ENCODE peak calls at places on chromosome 5, in four cellular contexts. G, P, L and T are unnamed samples. For H3K36me3 and H3K4me1, the result is how much of the 10 kb centered on the place peaks cover.

GRCh38 chr5:4246447-4246846 is 650.8 kb downstream of the IRX1 start:
- DNase-seq in L (no peak), G (no peak), P (no peak), T (no peak)

GRCh38 chr5:124748687-124749594 is 2.5 kb upstream of the ZNF608 start:
- DNase-seq in P (peak), L (no peak), G (no peak), T (peak)

GRCh38 chr5:6190838-6191237 is 187.5 kb downstream of the MED10 start:
- DNase-seq in P (no peak), G (no peak), L (no peak), T (no peak)

GRCh38 chr5:66741394-66741793 is 145.2 kb downstream of the MAST4 start:
- DNase-seq in G (no peak), L (no peak), P (no peak), T (no peak)

GRCh38 chr5:64180661-64181343 is 15.2 kb downstream of the RNF180 start:
- DNase-seq in L (no peak), P (no peak), G (no peak), T (no peak)

GRCh38 chr5:60209146-60209840 is 315.8 kb upstream of the PDE4D start:
- DNase-seq in P (no peak), L (no peak), G (no peak), T (no peak)

GRCh38 chr5:38755171-38755570 is 90.6 kb upstream of the OSMR start:
- DNase-seq in G (no peak), P (no peak), L (no peak), T (no peak)

GRCh38 chr5:111384220-111384619 is 128.1 kb downstream of the STARD4 start:
- DNase-seq in G (no peak), L (no peak), P (no peak), T (no peak)

GRCh38 chr5:25716680-25717079 is 1071.9 kb upstream of the CDH10 start:
- DNase-seq in P (no peak), G (no peak), L (no peak), T (no peak)

GRCh38 chr5:148776780-148777179 is 49.6 kb upstream of the ADRB2 start:
- DNase-seq in P (no peak), G (no peak), L (no peak), T (no peak)

GRCh38 chr5:1298067-1298551 is 3.2 kb upstream of the TERT start:
- DNase-seq in L (no peak), P (no peak), G (no peak), T (peak)

GRCh38 chr5:64746446-64746845 is 22.0 kb downstream of the SREK1IP1 start:
- DNase-seq in L (no peak), P (no peak), G (no peak), T (no peak)

GRCh38 chr5:120108586-120109254 is 355.4 kb upstream of the PRR16 start:
- DNase-seq in P (no peak), L (no peak), G (no peak), T (no peak)

GRCh38 chr5:96601811-96602244 is 60.3 kb upstream of the CAST start:
- DNase-seq in L (peak), P (no peak), G (no peak), T (no peak)

GRCh38 chr5:172413601-172414000 is 40.7 kb downstream of the SH3PXD2B start:
- DNase-seq in P (no peak), G (no peak), L (no peak), T (no peak)

GRCh38 chr5:122129332-122129731 is at the start of gene ZNF474:
- DNase-seq in G (no peak), L (no peak), P (no peak), T (no peak)

GRCh38 chr5:120873083-120873482 is 409.0 kb downstream of the PRR16 start:
- DNase-seq in L (no peak), P (no peak), G (no peak), T (no peak)

GRCh38 chr5:127909078-127909477 is 174.5 kb upstream of the SLC12A2 start:
- DNase-seq in P (no peak), G (no peak), L (no peak), T (no peak)

GRCh38 chr5:179344301-179345178 is 721 bp downstream of the ADAMTS2 start:
- DNase-seq in L (no peak), P (no peak), G (peak), T (no peak)

GRCh38 chr5:170278611-170279500 is 18.7 kb downstream of the LCP2 start:
- DNase-seq in P (peak), G (peak), L (peak), T (no peak)

GRCh38 chr5:1130218-1130946 is 18.5 kb upstream of the SLC12A7 start:
- DNase-seq in L (no peak), P (no peak), G (no peak), T (no peak)

GRCh38 chr5:180303226-180304015 is 11.5 kb upstream of the MAPK9 start:
- DNase-seq in L (no peak), G (no peak), P (no peak), T (no peak)

GRCh38 chr5:89695371-89695770 is 714.2 kb downstream of the CETN3 start:
- DNase-seq in P (no peak), G (no peak), L (no peak), T (no peak)

GRCh38 chr5:1125030-1125357 is 13.1 kb upstream of the SLC12A7 start:
- DNase-seq in L (no peak), G (no peak), P (peak), T (no peak)

DNA sequence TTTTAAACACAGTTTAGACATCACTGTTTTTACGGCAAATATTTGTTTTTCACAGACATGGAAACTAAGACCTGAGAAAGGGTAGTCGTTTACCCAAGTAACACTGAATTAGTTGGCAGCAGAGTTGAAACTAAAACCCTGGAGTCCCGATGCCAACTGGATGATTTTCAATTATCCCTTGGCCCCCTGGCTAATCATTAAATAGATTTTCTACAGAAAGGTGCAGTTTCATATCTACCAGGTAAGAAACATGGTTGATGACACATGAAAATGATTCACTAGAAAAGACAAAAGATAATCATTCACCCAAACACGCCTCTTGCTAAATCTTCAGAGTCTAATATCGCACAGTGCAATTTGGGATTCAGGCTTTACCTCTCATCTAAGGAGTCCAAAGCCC is 136.9 kb downstream of the SEMA5A start:
- DNase-seq in L (no peak), P (no peak), G (no peak), T (no peak)
- H3K36me3 ChIP-seq in L (under half), P (under half), G (under half), T (under half)

DNA sequence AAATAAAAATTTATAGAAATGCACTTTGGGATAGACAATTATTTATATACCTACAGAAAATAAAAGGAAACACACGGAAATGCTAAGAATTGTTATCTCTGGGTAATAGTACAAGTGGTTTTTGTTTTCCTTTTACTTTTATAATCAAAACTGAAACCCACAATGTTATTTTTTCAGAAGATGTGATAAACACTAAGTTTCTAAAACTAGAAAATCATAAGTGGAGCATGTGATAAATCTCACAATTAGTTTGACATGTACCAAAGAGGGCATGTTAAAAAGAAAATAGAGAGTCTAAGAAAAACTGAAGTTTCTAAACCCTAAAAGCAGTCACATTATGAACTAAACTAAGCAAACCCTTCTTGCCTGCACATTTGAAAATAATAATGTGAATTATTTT is 61.1 kb downstream of the OXCT1 start:
- DNase-seq in P (no peak), G (no peak), L (no peak), T (no peak)
- H3K4me1 ChIP-seq in P (under half), G (under half), L (under half), T (under half)

GRCh38 chr5:32353420-32353819 is 40.7 kb upstream of the MTMR12 start:
- DNase-seq in P (no peak), L (no peak), G (no peak), T (no peak)

GRCh38 chr5:32346869-32347268 is 34.1 kb upstream of the MTMR12 start:
- DNase-seq in P (no peak), G (no peak), L (no peak), T (no peak)

GRCh38 chr5:32357678-32358077 is 44.9 kb upstream of the MTMR12 start:
- DNase-seq in G (no peak), P (no peak), L (no peak), T (no peak)

GRCh38 chr5:32355694-32356093 is 43.0 kb upstream of the MTMR12 start:
- DNase-seq in P (no peak), L (no peak), G (no peak), T (no peak)

GRCh38 chr5:32352685-32353084 is 39.9 kb upstream of the MTMR12 start:
- DNase-seq in L (no peak), G (no peak), P (no peak), T (no peak)
- H3K36me3 ChIP-seq in L (under half), G (under half), P (under half), T (under half)

DNA sequence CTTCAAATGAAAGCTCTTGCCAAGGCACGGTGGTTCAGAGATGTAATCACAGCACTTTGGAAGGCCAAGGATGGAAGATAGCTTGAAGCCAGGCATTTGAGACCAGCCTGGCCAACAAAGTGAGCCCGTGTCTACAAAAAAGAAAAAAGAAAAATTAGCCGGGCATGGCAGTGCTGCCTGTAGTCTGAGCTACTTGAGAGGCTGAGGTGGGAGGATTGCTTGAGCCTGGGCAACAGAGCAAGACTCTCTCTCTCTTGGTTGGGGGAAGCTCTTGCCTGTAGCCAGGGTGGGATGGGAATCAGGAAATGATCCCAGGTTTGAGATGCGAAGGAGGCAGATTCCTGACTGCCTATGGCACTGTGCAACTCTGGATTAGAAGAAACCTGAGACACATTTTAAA is 62.1 kb downstream of the IL6ST start:
- DNase-seq in G (no peak), L (no peak), P (no peak), T (no peak)
- H3K4me1 ChIP-seq in G (under half), L (under half), P (under half), T (under half)

GRCh38 chr5:75342836-75343235 is 5.8 kb downstream of the HMGCR start:
- DNase-seq in G (no peak), L (no peak), P (no peak), T (no peak)
- H3K36me3 ChIP-seq in G (under half), L (under half), P (under half), T (under half)